ENCODE peak calls at places on chromosomes 13 and 19, in four cellular contexts. F, S, U and C are unnamed samples.

GRCh38 chr13:21326155-21327030 is 132.7 kb downstream of the ZDHHC20 start:
- DNase-seq in U (no peak), F (peak; percentile 70), S (no peak), C (no peak)

GRCh38 chr19:10219678-10220077 is 11.5 kb downstream of the S1PR2 start:
- DNase-seq in U (no peak), S (peak; percentile 79), F (no peak), C (peak; percentile 88)

GRCh38 chr19:2422951-2423880 is 4.2 kb downstream of the TIMM13 start:
- DNase-seq in F (no peak), U (no peak), S (no peak), C (no peak)

GRCh38 chr13:102845289-102845629 is 573 bp upstream of the ERCC5 start:
- DNase-seq in U (no peak), F (no peak), S (no peak), C (no peak)

GRCh38 chr13:21229241-21230024 is 53.0 kb downstream of the MRPL57 start:
- DNase-seq in U (no peak), S (no peak), F (no peak), C (no peak)

GRCh38 chr19:33819496-33819874 is 22.8 kb downstream of the KCTD15 start:
- DNase-seq in U (no peak), S (no peak), F (no peak), C (no peak)

GRCh38 chr13:114044486-114044885 is 70.6 kb upstream of the C13orf46 start:
- DNase-seq in S (no peak), U (no peak), F (no peak), C (no peak)

GRCh38 chr13:95676775-95677563 is at the start of gene DNAJC3:
- DNase-seq in S (peak; percentile 92), F (peak; percentile 98), U (peak; percentile 86), C (peak; percentile 87)

GRCh38 chr13:92833071-92833470 is 393.5 kb upstream of the GPC6 start:
- DNase-seq in F (no peak), U (no peak), S (no peak), C (no peak)

GRCh38 chr13:50910483-50910805 is 853 bp downstream of the RNASEH2B start:
- DNase-seq in F (peak; percentile 73), S (peak; percentile 29), U (peak; percentile 25), C (no peak)

GRCh38 chr13:95585867-95586266 is 33.3 kb downstream of the CLDN10 start:
- DNase-seq in U (no peak), S (no peak), F (no peak), C (no peak)

GRCh38 chr13:112184261-112184660 is 117.3 kb downstream of the SOX1 start:
- DNase-seq in S (no peak), F (no peak), U (no peak), C (no peak)

GRCh38 chr13:94470126-94470525 is 9.4 kb downstream of the DCT start:
- DNase-seq in F (no peak), S (no peak), U (no peak), C (no peak)

GRCh38 chr13:33744589-33745369 is 73.2 kb upstream of the RFC3 start:
- DNase-seq in U (no peak), F (no peak), S (no peak), C (no peak)

GRCh38 chr19:18086590-18087138 is at the start of gene IL12RB1:
- DNase-seq in U (no peak), F (no peak), S (no peak), C (peak; percentile 44)

GRCh38 chr19:46471116-46471733 is at the start of gene PNMA8A:
- DNase-seq in U (peak; percentile 65), S (no peak), F (peak; percentile 97), C (no peak)
- TF ChIP-seq EP300 in U (no peak), S (no peak), F (no peak), C (no peak)

DNA sequence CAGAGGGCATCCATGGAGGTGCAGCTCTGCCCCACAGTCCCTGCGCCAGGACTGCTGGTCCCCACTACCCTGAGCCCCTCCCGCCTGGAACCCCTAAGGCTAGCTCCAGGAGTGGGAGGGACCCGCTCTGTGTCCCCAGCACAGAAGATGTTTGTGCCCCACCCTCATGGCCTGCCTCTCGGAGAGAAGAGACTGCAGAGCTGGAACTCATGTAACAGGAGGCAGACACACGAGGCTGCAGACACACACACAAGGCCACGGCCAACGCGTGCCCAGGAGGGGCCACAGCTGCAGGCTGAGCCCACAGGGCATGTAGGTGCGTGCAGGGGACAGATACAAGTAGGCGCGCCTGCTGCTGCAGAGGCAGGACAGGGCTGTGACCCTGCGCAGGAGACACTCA is 10.4 kb upstream of the TMEM86B start:
- DNase-seq in F (no peak), U (no peak), S (no peak), C (no peak)
- TF ChIP-seq PBX3 in F (no peak), U (no peak), S (no peak), C (no peak)

GRCh38 chr13:47790755-47791154 is 210.3 kb downstream of the SUCLA2 start:
- DNase-seq in F (no peak), U (no peak), S (no peak), C (no peak)

DNA sequence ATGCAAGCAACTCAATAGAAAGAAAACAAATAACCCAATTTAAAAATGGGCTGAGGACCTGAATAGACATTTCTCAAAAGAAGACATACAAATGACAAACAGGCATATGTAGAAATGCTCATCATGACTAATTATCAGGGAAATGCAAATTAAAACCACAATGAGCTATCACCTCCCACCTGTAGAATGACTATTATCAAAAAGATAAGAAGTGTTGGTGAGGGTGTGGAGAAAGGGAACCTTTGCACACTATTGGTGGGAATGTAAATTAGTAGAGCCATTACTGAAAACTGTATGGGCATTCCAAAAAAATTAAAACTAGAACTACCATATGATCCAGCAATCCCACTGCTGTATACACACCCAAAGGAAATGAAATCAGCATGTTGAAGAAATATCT is 212.2 kb downstream of the SUCLA2 start:
- DNase-seq in U (no peak), S (no peak), F (no peak), C (no peak)
- TF ChIP-seq EP300 in U (no peak), S (no peak), F (no peak), C (no peak)

GRCh38 chr13:28347456-28348371 is 147.2 kb downstream of the FLT1 start:
- DNase-seq in F (no peak), S (no peak), U (no peak), C (no peak)

GRCh38 chr13:28349371-28349770 is 145.6 kb downstream of the FLT1 start:
- DNase-seq in U (no peak), F (peak; percentile 31), S (no peak), C (no peak)

GRCh38 chr13:28346136-28346535 is 148.8 kb downstream of the FLT1 start:
- DNase-seq in F (no peak), S (no peak), U (no peak), C (no peak)

GRCh38 chr13:28353679-28354078 is 141.2 kb downstream of the FLT1 start:
- DNase-seq in S (no peak), F (no peak), U (no peak), C (no peak)

GRCh38 chr13:28349901-28350654 is 144.8 kb downstream of the FLT1 start:
- DNase-seq in U (no peak), F (peak; percentile 51), S (no peak), C (no peak)
- TF ChIP-seq PBX3 in U (no peak), F (no peak), S (no peak), C (no peak)

GRCh38 chr19:6738726-6739389 is 622 bp upstream of the TRIP10 start:
- DNase-seq in F (no peak), U (no peak), S (no peak), C (no peak)

GRCh38 chr19:6736917-6737283 is 480 bp downstream of the GPR108 start:
- DNase-seq in U (no peak), S (no peak), F (peak; percentile 97), C (no peak)

GRCh38 chr19:6737284-6737872 is at the start of gene GPR108:
- DNase-seq in F (peak; percentile 96), U (peak; percentile 44), S (peak; percentile 100), C (peak; percentile 100)

GRCh38 chr19:6739390-6739883 is at the start of gene TRIP10:
- DNase-seq in U (peak; percentile 65), F (peak; percentile 94), S (peak; percentile 68), C (no peak)

GRCh38 chr19:6737873-6738725 is 719 bp upstream of the GPR108 start:
- DNase-seq in F (no peak), U (peak; percentile 94), S (peak; percentile 87), C (no peak)
- TF ChIP-seq EP300 in F (no peak), U (no peak), S (peak; percentile 39), C (no peak)